ENCODE peak calls at places on chromosome X, in eight cellular contexts. R is choroid plexus epithelial cell; T is endothelial cell; B is T-helper 1 cell; J is progenitor cell of endocrine pancreas; E is amygdala; Z is cardiac muscle cell; M is stimulated activated naive CD8-positive, alpha-beta T cell treated with anti-CD3 and anti-CD28 coated beads, Interleukin-15, Interleukin-2, amounts not matched to agents 100 U/mL and 50 U/mL, for 24 hours. L is an unnamed sample.

GRCh38 chrX:101759000-101759399 is 99.3 kb upstream of the ARMCX2 start:
- DNase-seq in R (peak), T (peak), B (peak), J (no peak), E (no peak), Z (peak), M (peak), L (no peak)

GRCh38 chrX:153927686-153927935 is 1.5 kb upstream of the ARHGAP4 start:
- DNase-seq in R (no peak), T (no peak), B (no peak), J (no peak), E (no peak), Z (no peak), M (no peak), L (no peak)

GRCh38 chrX:151902813-151903591 is 9.7 kb upstream of the MAGEA4 start:
- DNase-seq in R (peak), T (peak), B (no peak), J (no peak), E (no peak), Z (peak), M (no peak), L (no peak)

GRCh38 chrX:100447563-100448397 is 37.7 kb upstream of the PCDH19 start:
- DNase-seq in R (peak), T (peak), B (no peak), J (peak), E (no peak), Z (peak), M (peak), L (peak)

GRCh38 chrX:123085311-123085940 is 98.7 kb upstream of the GRIA3 start:
- DNase-seq in R (peak), T (no peak), B (no peak), J (no peak), E (no peak), Z (no peak), M (no peak), L (no peak)

GRCh38 chrX:1453390-1453783 is 678 bp upstream of the ASMTL start:
- DNase-seq in R (no peak), T (no peak), B (peak), J (no peak), E (no peak), Z (no peak), M (no peak), L (peak)

GRCh38 chrX:120773801-120774200 is 101.9 kb downstream of the CT47B1 start:
- DNase-seq in R (no peak), T (no peak), B (no peak), J (no peak), E (no peak), Z (no peak), M (no peak), L (no peak)

GRCh38 chrX:14420876-14421275 is 108.5 kb upstream of the GLRA2 start:
- DNase-seq in R (peak), T (no peak), B (no peak), J (no peak), E (no peak), Z (no peak), M (no peak), L (no peak)

GRCh38 chrX:53421772-53422090 is 723 bp downstream of the SMC1A start:
- DNase-seq in R (no peak), T (no peak), B (no peak), J (no peak), E (no peak), Z (no peak), M (no peak), L (no peak)

GRCh38 chrX:1453951-1454785 is 1.5 kb upstream of the ASMTL start:
- DNase-seq in R (peak), T (peak), B (peak), J (peak), E (no peak), Z (peak), M (peak), L (peak)

GRCh38 chrX:25012793-25013592 is 2.8 kb downstream of the ARX start:
- DNase-seq in R (no peak), T (no peak), B (no peak), J (no peak), E (no peak), Z (no peak), M (no peak), L (no peak)

GRCh38 chrX:140514554-140514953 is 9.7 kb upstream of the SOX3 start:
- DNase-seq in R (no peak), T (no peak), B (no peak), J (no peak), E (no peak), Z (no peak), M (no peak), L (no peak)

GRCh38 chrX:10484683-10485247 is 135.6 kb downstream of the MID1 start:
- DNase-seq in R (peak), T (no peak), B (no peak), J (no peak), E (no peak), Z (no peak), M (no peak), L (no peak)

GRCh38 chrX:150406559-150406958 is 43.4 kb downstream of the MAMLD1 start:
- DNase-seq in R (no peak), T (no peak), B (no peak), J (no peak), E (no peak), Z (no peak), M (no peak), L (no peak)

GRCh38 chrX:17703201-17703600 is 34.1 kb upstream of the SCML1 start:
- DNase-seq in R (peak), T (no peak), B (no peak), J (no peak), E (no peak), Z (no peak), M (no peak), L (no peak)

GRCh38 chrX:31298881-31299280 is 227.0 kb upstream of the FTHL17 start:
- DNase-seq in R (no peak), T (no peak), B (no peak), J (no peak), E (no peak), Z (no peak), M (no peak), L (no peak)

GRCh38 chrX:12013220-12013619 is 125.1 kb upstream of the FRMPD4 start:
- DNase-seq in R (peak), T (no peak), B (no peak), J (no peak), E (no peak), Z (peak), M (no peak), L (no peak)

GRCh38 chrX:119654112-119654531 is 38.8 kb downstream of the SEPTIN6 start:
- DNase-seq in R (peak), T (no peak), B (peak), J (no peak), E (peak), Z (peak), M (peak), L (peak)

GRCh38 chrX:50430917-50431316 is 39.7 kb downstream of the DGKK start:
- DNase-seq in R (no peak), T (no peak), B (no peak), J (no peak), E (no peak), Z (no peak), M (no peak), L (no peak)

GRCh38 chrX:123331859-123332258 is 147.8 kb downstream of the GRIA3 start:
- DNase-seq in R (no peak), T (no peak), B (no peak), J (no peak), E (no peak), Z (no peak), M (no peak), L (no peak)

GRCh38 chrX:148535639-148536038 is 35.2 kb downstream of the AFF2 start:
- DNase-seq in R (no peak), T (no peak), B (no peak), J (no peak), E (no peak), Z (no peak), M (no peak), L (no peak)

GRCh38 chrX:8139713-8140112 is 31.4 kb downstream of the VCX2 start:
- DNase-seq in R (peak), T (no peak), B (no peak), J (no peak), E (no peak), Z (peak), M (no peak), L (no peak)

GRCh38 chrX:153971632-153972367 is at the start of gene HCFC1:
- DNase-seq in R (peak), T (peak), B (peak), J (peak), E (peak), Z (peak), M (peak), L (peak)

GRCh38 chrX:113545040-113545439 is 704.4 kb upstream of the AMOT start:
- DNase-seq in R (no peak), T (no peak), B (no peak), J (no peak), E (no peak), Z (no peak), M (no peak), L (no peak)

L was measured in sciatic nerve.